ENCODE peak calls at places on chromosome 18, in four cellular contexts. Q, Z, Y and H are unnamed samples.

GRCh38 chr18:44870631-44871502 is 190.2 kb downstream of the SETBP1 start:
- DNase-seq in Y (no peak), Q (no peak), Z (no peak), H (no peak)

GRCh38 chr18:9905401-9905922 is 8.4 kb upstream of the VAPA start:
- DNase-seq in Z (no peak), Y (no peak), Q (peak), H (no peak)

GRCh38 chr18:568731-569130 is 11.4 kb upstream of the CETN1 start:
- DNase-seq in Z (no peak), Q (no peak), Y (no peak), H (no peak)

GRCh38 chr18:23885750-23886149 is 128.8 kb upstream of the TTC39C start:
- DNase-seq in Y (no peak), Z (no peak), Q (no peak), H (no peak)

GRCh38 chr18:76922107-76922506 is 99.8 kb downstream of the ZNF236 start:
- DNase-seq in Z (no peak), Y (no peak), Q (peak), H (no peak)

GRCh38 chr18:58338961-58339722 is 289.7 kb downstream of the ALPK2 start:
- DNase-seq in Y (no peak), Q (no peak), Z (no peak), H (no peak)

GRCh38 chr18:13279181-13280065 is 60.9 kb downstream of the LDLRAD4 start:
- DNase-seq in Z (no peak), Q (no peak), Y (peak), H (no peak)

GRCh38 chr18:63299837-63300787 is 19.5 kb downstream of the BCL2 start:
- DNase-seq in Y (no peak), Z (peak), Q (no peak), H (no peak)

GRCh38 chr18:64017870-64018269 is 48.0 kb downstream of the SERPINB8 start:
- DNase-seq in Y (no peak), Q (peak), Z (no peak), H (no peak)

GRCh38 chr18:27094621-27095020 is 90.5 kb downstream of the CHST9 start:
- DNase-seq in Y (no peak), Q (no peak), Z (no peak), H (no peak)

GRCh38 chr18:73945130-73945792 is 202.4 kb downstream of the FBXO15 start:
- DNase-seq in Q (no peak), Z (no peak), Y (no peak), H (no peak)

GRCh38 chr18:1191341-1191740 is 286.7 kb downstream of the ADCYAP1 start:
- DNase-seq in Y (no peak), Q (no peak), Z (no peak), H (no peak)

GRCh38 chr18:12773369-12773768 is 70.5 kb downstream of the PSMG2 start:
- DNase-seq in Z (no peak), Y (no peak), Q (no peak), H (no peak)

GRCh38 chr18:58254873-58255511 is 211.0 kb downstream of the NEDD4L start:
- DNase-seq in Q (no peak), Y (no peak), Z (peak), H (no peak)

GRCh38 chr18:45962866-45963265 is 4.3 kb downstream of the EPG5 start:
- DNase-seq in Q (no peak), Y (no peak), Z (no peak), H (no peak)

GRCh38 chr18:52160652-52161051 is 179.3 kb upstream of the DCC start:
- DNase-seq in Q (no peak), Y (no peak), Z (no peak), H (no peak)

GRCh38 chr18:2805970-2806943 is 40.5 kb upstream of the EMILIN2 start:
- DNase-seq in Y (no peak), Z (no peak), Q (no peak), H (no peak)

GRCh38 chr18:2964349-2965010 is 48.5 kb downstream of the LPIN2 start:
- DNase-seq in Y (no peak), Q (no peak), Z (no peak), H (no peak)

GRCh38 chr18:67589325-67589724 is 72.8 kb upstream of the DSEL start:
- DNase-seq in Q (no peak), Y (no peak), Z (no peak), H (no peak)

GRCh38 chr18:80147418-80148315 is 38.6 kb downstream of the ADNP2 start:
- DNase-seq in Z (peak), Y (peak), Q (peak), H (no peak)

GRCh38 chr18:80147037-80147417 is 38.0 kb downstream of the ADNP2 start:
- DNase-seq in Q (peak), Z (no peak), Y (no peak), H (no peak)

GRCh38 chr18:80149667-80150066 is 40.6 kb downstream of the ADNP2 start:
- DNase-seq in Q (no peak), Y (no peak), Z (no peak), H (no peak)

GRCh38 chr18:80145191-80145799 is 36.2 kb downstream of the ADNP2 start:
- DNase-seq in Z (no peak), Q (no peak), Y (no peak), H (no peak)

DNA sequence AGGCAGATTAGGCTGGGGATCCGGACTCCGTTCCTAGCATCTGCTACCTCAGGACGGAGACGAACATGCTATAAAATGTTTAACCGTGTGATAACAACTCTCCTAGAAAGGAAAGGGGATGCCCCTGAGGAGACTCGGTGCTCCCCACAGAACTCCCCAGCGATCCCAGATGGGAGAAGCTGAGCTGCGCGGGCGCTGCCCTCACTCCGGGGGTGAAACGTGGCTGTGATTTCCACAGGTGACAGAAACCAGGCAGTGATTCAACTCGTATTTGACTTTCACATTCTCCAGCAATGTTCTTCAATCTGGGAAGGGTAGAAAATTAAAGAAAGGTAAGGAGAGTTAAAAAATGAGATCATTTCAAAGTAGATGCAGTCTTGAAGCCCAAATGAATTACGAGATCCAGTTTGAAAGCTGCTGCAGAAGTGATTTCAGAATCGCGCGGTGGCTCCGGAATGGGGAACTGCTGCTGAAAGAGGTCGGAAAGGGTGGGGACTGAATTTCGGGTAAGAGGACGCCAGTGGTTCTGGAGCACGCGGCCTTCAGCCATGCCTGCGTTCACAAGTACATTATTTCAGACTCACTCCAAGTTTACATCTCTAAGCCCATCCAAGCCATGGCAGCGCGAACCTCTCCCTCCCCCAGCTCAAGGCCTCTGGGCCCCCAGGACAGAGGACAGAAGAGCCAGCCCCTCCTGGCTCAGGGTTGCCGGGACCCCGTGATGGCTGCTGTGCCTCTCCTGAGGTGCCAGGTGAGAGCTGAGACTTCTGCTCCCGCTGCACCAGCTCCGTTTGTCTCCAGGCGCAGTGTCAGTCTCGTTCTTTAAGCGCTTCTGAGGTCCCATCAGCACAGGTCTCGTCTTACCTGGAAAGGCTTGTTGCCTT is 39.5 kb downstream of the ADNP2 start:
- DNase-seq in Q (peak), Z (no peak), Y (no peak), H (no peak)
- H3K4me3 ChIP-seq in Q (peak), Z (peak), Y (peak), H (peak)

GRCh38 chr18:41938445-41938844 is 16.6 kb upstream of the PIK3C3 start:
- DNase-seq in Z (no peak), Q (peak), Y (no peak), H (no peak)
- TF ChIP-seq CTCF in Z (no peak), Q (no peak), Y (no peak), H (no peak)

GRCh38 chr18:31686572-31686971 is 2.2 kb upstream of the B4GALT6 start:
- DNase-seq in Y (no peak), Q (no peak), Z (no peak), H (no peak)

GRCh38 chr18:31684279-31685096 is at the start of gene B4GALT6:
- DNase-seq in Y (no peak), Q (peak), Z (no peak), H (no peak)

GRCh38 chr18:31683968-31684278 is 458 bp downstream of the B4GALT6 start:
- DNase-seq in Y (no peak), Z (no peak), Q (no peak), H (no peak)

GRCh38 chr18:31687016-31687415 is 2.6 kb upstream of the B4GALT6 start:
- DNase-seq in Z (no peak), Y (no peak), Q (no peak), H (no peak)

DNA sequence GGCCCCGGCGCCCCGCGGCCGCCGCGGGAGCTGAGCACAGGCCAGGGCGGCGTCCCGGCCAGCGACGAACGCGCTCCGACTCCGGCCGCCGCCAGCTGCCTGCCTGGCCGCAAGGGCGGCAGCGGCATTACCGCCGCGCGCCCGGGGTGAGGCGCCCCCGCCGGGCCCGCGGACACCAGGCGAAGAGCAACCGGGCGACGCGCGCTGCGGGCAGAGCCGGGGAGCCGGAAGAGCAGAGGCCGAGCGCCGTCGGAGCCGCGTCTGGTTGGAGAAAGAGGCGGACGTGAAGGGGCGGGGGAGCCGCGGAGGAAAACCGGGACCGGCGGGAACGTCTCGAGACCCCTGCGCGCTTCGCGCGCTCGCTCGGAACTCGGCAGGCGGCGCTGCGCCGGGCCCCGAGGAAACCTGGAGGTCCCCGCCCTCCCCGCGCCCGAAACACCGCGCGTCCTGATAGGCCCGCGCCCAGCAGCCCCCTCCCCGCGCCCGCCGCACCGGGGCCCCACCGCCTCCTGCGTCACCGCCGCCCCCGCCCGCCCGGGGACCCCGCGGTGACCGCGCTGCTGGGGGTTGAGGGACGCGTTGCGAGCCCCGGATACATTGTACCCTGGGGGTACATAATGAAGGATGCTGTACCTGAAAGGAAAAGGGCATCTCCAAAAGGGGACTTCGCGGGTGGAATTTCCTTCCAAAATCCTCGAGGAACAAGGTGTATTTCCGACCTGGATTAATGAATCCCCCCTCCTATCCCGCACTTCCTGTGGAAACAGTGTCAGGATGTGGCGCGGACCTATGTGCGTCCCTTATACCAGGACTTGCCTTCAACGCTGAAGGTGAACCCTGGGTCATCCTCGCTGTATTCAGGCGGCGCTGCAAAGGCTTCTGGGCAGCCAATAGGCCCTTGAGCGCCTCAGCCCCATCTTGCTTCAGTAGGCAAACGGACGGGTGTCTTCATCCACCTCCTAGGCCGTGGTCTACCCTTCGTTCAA is 1.0 kb upstream of the B4GALT6 start:
- DNase-seq in Z (no peak), Q (peak), Y (peak), H (no peak)
- H3K4me3 ChIP-seq in Z (peak), Q (peak), Y (peak), H (peak)

GRCh38 chr18:54557958-54558357 is 33.1 kb upstream of the DYNAP start:
- DNase-seq in Y (no peak), Z (no peak), Q (no peak), H (no peak)

GRCh38 chr18:54555996-54556395 is 35.0 kb upstream of the DYNAP start:
- DNase-seq in Q (no peak), Z (no peak), Y (no peak), H (no peak)

GRCh38 chr18:54561864-54562263 is 29.2 kb upstream of the DYNAP start:
- DNase-seq in Z (no peak), Y (no peak), Q (no peak), H (no peak)

GRCh38 chr18:54558609-54559585 is 32.1 kb upstream of the DYNAP start:
- DNase-seq in Z (no peak), Y (no peak), Q (peak), H (no peak)
- TF ChIP-seq CTCF in Z (peak), Y (peak), Q (peak), H (peak)

GRCh38 chr18:75211721-75212625 is 1.4 kb downstream of the TSHZ1 start:
- DNase-seq in Y (no peak), Z (no peak), Q (peak), H (peak)

GRCh38 chr18:75211002-75211621 is 515 bp downstream of the TSHZ1 start:
- DNase-seq in Q (peak), Y (no peak), Z (no peak), H (peak)

GRCh38 chr18:75210274-75211001 is at the start of gene TSHZ1:
- DNase-seq in Z (no peak), Q (peak), Y (no peak), H (no peak)

GRCh38 chr18:75213610-75214009 is 3.0 kb downstream of the TSHZ1 start:
- DNase-seq in Y (no peak), Z (no peak), Q (no peak), H (peak)

DNA sequence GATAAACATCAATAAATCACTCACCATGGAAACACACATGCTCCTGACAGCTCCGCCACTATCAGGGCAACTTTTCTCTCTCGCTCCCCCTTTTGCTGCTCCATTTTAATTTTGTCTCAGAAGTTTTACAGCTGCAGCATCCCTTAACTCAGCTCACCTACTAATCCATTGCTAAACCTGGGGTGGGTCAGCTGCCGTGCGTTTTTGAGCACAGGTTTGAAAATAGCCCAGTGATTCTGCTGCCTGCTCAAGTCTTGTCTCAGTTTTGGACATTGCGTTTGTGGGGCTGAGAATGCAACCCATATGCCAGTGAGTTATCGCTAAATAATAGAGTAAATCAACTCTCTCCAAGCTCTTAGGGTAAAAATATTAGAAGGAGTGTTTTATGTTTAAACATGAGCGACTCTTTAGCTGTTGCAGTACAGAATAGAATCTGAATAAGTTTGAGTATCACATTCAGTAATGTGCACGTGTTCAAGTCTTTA is 2.1 kb downstream of the TSHZ1 start:
- DNase-seq in Q (no peak), Z (no peak), Y (no peak), H (no peak)
- H3K4me3 ChIP-seq in Q (peak), Z (peak), Y (peak), H (peak)